ENCODE peak calls at places on chromosomes 1 and 21, in four cellular contexts. A is K562, J is GM12878, U is GM12891. P is an unnamed sample.
A peak's percentile ranks its signal among the peaks of the same experiment; 100 is the strongest.

GRCh38 chr1:6059866-6060265 is 14.2 kb downstream of the KCNAB2 start:
- DNase-seq in A (no peak), J (no peak), U (no peak), P (no peak)

GRCh38 chr1:67390041-67390887 is 39.9 kb downstream of the SERBP1 start:
- DNase-seq in A (no peak), J (no peak), U (no peak), P (no peak)

GRCh38 chr1:55531644-55532043 is 316.5 kb upstream of the USP24 start:
- DNase-seq in A (no peak), J (no peak), U (no peak), P (no peak)

GRCh38 chr1:243488459-243489163 is 232.8 kb downstream of the SDCCAG8 start:
- DNase-seq in A (no peak), J (no peak), U (no peak), P (no peak)

GRCh38 chr1:207218512-207219352 is 102.7 kb upstream of the CD55 start:
- DNase-seq in A (no peak), J (no peak), U (no peak), P (no peak)

GRCh38 chr21:42389449-42389835 is 6.4 kb downstream of the TMPRSS3 start:
- DNase-seq in A (no peak), J (no peak), U (no peak), P (no peak)

GRCh38 chr21:26199471-26199870 is 28.9 kb upstream of the APP start:
- DNase-seq in A (no peak), J (no peak), U (no peak), P (no peak)

GRCh38 chr1:104235141-104235540 is 485.4 kb downstream of the AMY1C start:
- DNase-seq in A (no peak), J (no peak), U (no peak), P (no peak)

GRCh38 chr1:25833158-25833557 is 13.4 kb downstream of the MTFR1L start:
- DNase-seq in A (no peak), J (no peak), U (no peak), P (no peak)

GRCh38 chr21:38295997-38296764 is 39.4 kb downstream of the KCNJ15 start:
- DNase-seq in A (no peak), J (no peak), U (no peak), P (no peak)

GRCh38 chr21:14545906-14546480 is at the start of gene SAMSN1:
- DNase-seq in A (peak; percentile 52), J (peak; percentile 78), U (no peak), P (no peak)

GRCh38 chr1:151972533-151973270 is 21.0 kb downstream of the S100A10 start:
- DNase-seq in A (peak; percentile 19), J (no peak), U (no peak), P (no peak)

GRCh38 chr1:157844084-157844830 is 2.6 kb upstream of the CD5L start:
- DNase-seq in A (no peak), J (no peak), U (no peak), P (no peak)

GRCh38 chr1:39987869-39988268 is 32.9 kb downstream of the MFSD2A start:
- DNase-seq in A (no peak), J (no peak), U (no peak), P (no peak)

GRCh38 chr1:244187310-244187709 is 136.2 kb downstream of the ZBTB18 start:
- DNase-seq in A (no peak), J (no peak), U (no peak), P (no peak)

GRCh38 chr1:27306892-27307850 is 14.8 kb upstream of the TMEM222 start:
- DNase-seq in A (peak; percentile 49), J (no peak), U (no peak), P (no peak)

GRCh38 chr21:35138665-35139381 is 89.7 kb upstream of the RUNX1 start:
- DNase-seq in A (peak; percentile 33), J (no peak), U (peak; percentile 23), P (no peak)

GRCh38 chr1:55326496-55326895 is 111.3 kb upstream of the USP24 start:
- DNase-seq in A (no peak), J (no peak), U (no peak), P (no peak)

GRCh38 chr1:231420959-231421615 is 1.0 kb downstream of the EGLN1 start:
- DNase-seq in A (peak; percentile 69), J (no peak), U (peak; percentile 17), P (peak; percentile 42)

GRCh38 chr1:214123061-214123784 is 135.4 kb downstream of the PROX1 start:
- DNase-seq in A (peak; percentile 32), J (no peak), U (peak; percentile 30), P (peak; percentile 9)

GRCh38 chr1:176566004-176566975 is 103.3 kb downstream of the PAPPA2 start:
- DNase-seq in A (no peak), J (no peak), U (no peak), P (no peak)

GRCh38 chr1:201171063-201172036 is 17.1 kb upstream of the TMEM9 start:
- DNase-seq in A (peak; percentile 75), J (no peak), U (peak; percentile 57), P (no peak)

GRCh38 chr1:223738465-223739365 is 26.4 kb downstream of the CAPN2 start:
- DNase-seq in A (no peak), J (no peak), U (no peak), P (no peak)

GRCh38 chr1:23567996-23568607 is 8.8 kb upstream of the ID3 start:
- DNase-seq in A (peak; percentile 80), J (no peak), U (no peak), P (no peak)

GRCh38 chr1:76607712-76608111 is 259.6 kb upstream of the ST6GALNAC5 start:
- DNase-seq in A (no peak), J (no peak), U (no peak), P (no peak)

GRCh38 chr1:64881281-64881680 is 85.1 kb downstream of the JAK1 start:
- DNase-seq in A (no peak), J (no peak), U (no peak), P (no peak)
- TF ChIP-seq SPI1 in A (no peak), J (no peak), U (no peak), P (no peak)

GRCh38 chr1:41523071-41523470 is 38.6 kb upstream of the EDN2 start:
- DNase-seq in A (no peak), J (no peak), U (no peak), P (no peak)
- TF ChIP-seq SPI1 in A (no peak), J (no peak), U (no peak), P (no peak)

GRCh38 chr1:100816049-100816448 is 78.6 kb downstream of the EXTL2 start:
- DNase-seq in A (no peak), J (no peak), U (no peak), P (no peak)

GRCh38 chr1:100811808-100812207 is 82.8 kb downstream of the EXTL2 start:
- DNase-seq in A (no peak), J (no peak), U (no peak), P (no peak)

GRCh38 chr1:100810360-100810759 is 84.3 kb downstream of the EXTL2 start:
- DNase-seq in A (no peak), J (no peak), U (no peak), P (no peak)
- TF ChIP-seq SPI1 in A (no peak), J (no peak), U (no peak), P (no peak)

GRCh38 chr1:228350179-228350742 is 56.4 kb downstream of the TRIM11 start:
- DNase-seq in A (no peak), J (no peak), U (no peak), P (no peak)
- TF ChIP-seq SPI1 in A (no peak), J (no peak), U (no peak), P (no peak)

DNA sequence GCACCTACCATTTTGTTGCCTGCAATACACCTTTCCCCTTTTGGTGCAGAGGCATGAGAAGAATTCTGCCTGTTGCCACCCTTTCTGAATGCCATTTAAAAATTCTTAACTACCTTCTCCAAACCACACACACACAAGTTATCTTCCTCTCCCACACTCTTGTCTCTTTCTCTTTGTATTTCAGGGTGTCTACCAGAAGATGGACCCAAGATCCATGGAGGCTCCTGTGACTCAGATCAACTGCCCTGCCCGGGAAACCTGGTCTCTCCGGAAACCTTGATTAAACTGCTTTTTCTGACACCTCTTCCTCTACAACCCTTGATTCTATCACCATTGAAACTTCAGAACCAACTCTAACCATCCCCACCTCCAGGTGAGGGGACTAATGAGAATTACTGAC is 2.4 kb upstream of the TARS2 start:
- DNase-seq in A (no peak), J (no peak), U (no peak), P (no peak)
- TF ChIP-seq SPI1 in A (no peak), J (no peak), U (no peak), P (no peak)

DNA sequence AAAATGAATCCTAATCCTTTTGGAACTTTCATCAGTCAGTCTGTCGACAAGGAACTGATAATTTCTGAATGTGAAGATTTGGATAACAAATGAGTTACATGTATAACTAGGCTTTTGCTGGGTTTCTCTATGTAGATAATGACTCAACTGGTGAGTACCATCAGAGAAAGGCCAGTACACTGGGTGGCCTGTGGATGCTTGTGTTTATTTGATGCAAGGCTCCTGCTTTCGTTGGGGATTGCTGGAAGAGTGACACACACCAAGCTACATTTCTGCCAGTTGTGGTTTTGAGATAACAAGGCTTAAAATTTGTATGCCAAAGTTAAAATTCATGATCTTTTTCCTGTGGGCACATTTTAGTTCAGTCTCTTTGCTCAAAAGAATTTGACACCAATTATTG is 115.7 kb upstream of the UBE2U start:
- DNase-seq in A (no peak), J (no peak), U (no peak), P (no peak)
- TF ChIP-seq SPI1 in A (no peak), J (no peak), U (no peak), P (no peak)

DNA sequence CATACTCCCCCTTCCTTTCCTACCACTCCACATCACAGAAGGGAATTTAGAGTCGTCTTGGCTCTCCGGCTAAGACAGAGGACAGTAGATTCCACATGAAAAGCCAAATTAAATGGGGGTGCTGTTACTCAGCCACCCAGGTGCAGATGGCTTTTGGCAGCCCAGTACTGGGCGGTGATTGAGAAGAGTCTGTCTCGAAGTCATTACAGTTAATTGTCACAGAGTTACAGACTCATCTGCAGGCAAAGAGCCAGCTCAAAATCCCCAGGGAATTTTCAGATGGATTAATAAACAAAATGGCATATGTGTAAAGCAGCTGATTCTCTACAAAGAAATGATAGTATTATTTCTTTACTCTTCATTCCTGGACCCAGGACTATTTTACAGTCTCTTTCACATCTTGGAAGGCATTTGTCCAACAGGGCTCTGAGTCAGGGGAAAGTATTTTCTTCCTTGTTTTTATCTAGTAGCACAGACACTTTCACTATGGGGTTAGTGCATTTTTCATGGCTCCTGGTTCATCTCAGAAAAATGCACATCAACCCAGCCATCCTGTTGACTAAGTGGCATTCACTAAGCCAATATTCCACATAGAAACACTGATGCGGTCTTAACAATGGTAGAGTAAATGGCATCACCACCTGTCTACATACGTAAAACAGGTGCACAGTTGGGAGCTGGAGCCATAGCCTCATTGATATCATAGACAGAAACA is 87.6 kb upstream of the C1orf21 start:
- DNase-seq in A (no peak), J (no peak), U (no peak), P (no peak)
- TF ChIP-seq SPI1 in A (no peak), J (no peak), U (no peak), P (no peak)

DNA sequence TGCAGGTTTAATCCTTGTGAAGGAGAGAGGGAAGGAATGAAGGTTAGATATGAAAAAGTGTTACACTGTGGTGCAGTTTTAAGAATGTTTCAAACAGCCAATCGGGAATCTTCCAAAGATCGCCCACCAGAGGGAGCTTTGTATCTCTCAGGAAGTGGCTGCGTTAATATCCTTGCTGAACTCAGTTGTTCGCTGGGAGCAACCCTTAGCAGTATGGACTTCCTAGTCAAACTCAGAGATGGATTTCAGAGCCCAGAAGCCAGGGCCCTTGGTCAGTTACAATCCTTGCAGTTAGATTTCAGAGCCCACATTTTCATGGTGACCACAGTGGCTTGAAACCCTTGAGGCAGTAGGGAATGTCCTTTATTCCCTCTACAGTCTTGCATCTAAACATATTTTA is 136.2 kb downstream of the NTNG1 start:
- DNase-seq in A (no peak), J (no peak), U (no peak), P (peak; percentile 0)
- TF ChIP-seq SPI1 in A (no peak), J (no peak), U (no peak), P (no peak)

P was measured in HL-60.